ENCODE peak calls at places on chromosomes 7 and 10, in ten cellular contexts. Z, P, Y, V, G, O, I, K, B and C are unnamed samples.

GRCh38 chr7:129066290-129067131 is 11.6 kb upstream of the TNPO3 start:
- DNase-seq in Z (no peak), P (peak), Y (no peak), V (no peak), G (peak), O (no peak), I (no peak), K (peak), B (peak), C (no peak)

GRCh38 chr10:132297521-132297920 is 10.2 kb downstream of the STK32C start:
- DNase-seq in Z (no peak), P (no peak), Y (no peak), V (no peak), G (no peak), O (no peak), I (no peak), K (no peak), B (no peak), C (no peak)

GRCh38 chr7:142482899-142483658 is 225.2 kb upstream of the PRSS58 start:
- DNase-seq in Z (peak), P (peak), Y (peak), V (no peak), G (peak), O (no peak), I (peak), K (peak), B (peak), C (peak)

GRCh38 chr7:151058766-151059361 is 525 bp upstream of the SLC4A2 start:
- DNase-seq in Z (peak), P (no peak), Y (no peak), V (no peak), G (no peak), O (no peak), I (peak), K (peak), B (peak), C (no peak)

GRCh38 chr10:8149991-8150390 is 95.5 kb downstream of the GATA3 start:
- DNase-seq in Z (no peak), P (no peak), Y (no peak), V (no peak), G (no peak), O (no peak), I (no peak), K (no peak), B (no peak), C (no peak)

GRCh38 chr10:120953897-120954296 is 102.7 kb downstream of the WDR11 start:
- DNase-seq in Z (no peak), P (no peak), Y (no peak), V (no peak), G (no peak), O (no peak), I (no peak), K (no peak), B (peak), C (no peak)

GRCh38 chr7:125876436-125876835 is 946.8 kb upstream of the POT1 start:
- DNase-seq in Z (no peak), P (no peak), Y (no peak), V (no peak), G (no peak), O (no peak), I (no peak), K (no peak), B (peak), C (no peak)

GRCh38 chr7:127890726-127891125 is 140.5 kb downstream of the LRRC4 start:
- DNase-seq in Z (no peak), P (no peak), Y (no peak), V (no peak), G (no peak), O (no peak), I (no peak), K (no peak), B (peak), C (peak)

GRCh38 chr7:135971366-135971725 is 5.8 kb downstream of the MTPN start:
- DNase-seq in Z (no peak), P (no peak), Y (no peak), V (no peak), G (no peak), O (no peak), I (no peak), K (no peak), B (no peak), C (no peak)

GRCh38 chr10:81405399-81405798 is 469.6 kb upstream of the NRG3 start:
- DNase-seq in Z (no peak), P (no peak), Y (no peak), V (no peak), G (no peak), O (no peak), I (no peak), K (no peak), B (no peak), C (no peak)

GRCh38 chr10:6563720-6564119 is 16.4 kb downstream of the PRKCQ start:
- DNase-seq in Z (no peak), P (no peak), Y (no peak), V (no peak), G (no peak), O (no peak), I (no peak), K (no peak), B (no peak), C (no peak)

GRCh38 chr10:60963441-60964256 is 19.7 kb upstream of the RHOBTB1 start:
- DNase-seq in Z (no peak), P (no peak), Y (no peak), V (no peak), G (peak), O (no peak), I (no peak), K (peak), B (peak), C (no peak)

GRCh38 chr7:90262438-90262837 is 17.5 kb downstream of the CFAP69 start:
- DNase-seq in Z (no peak), P (no peak), Y (no peak), V (no peak), G (peak), O (peak), I (no peak), K (peak), B (peak), C (no peak)

GRCh38 chr10:119253433-119254174 is 46.2 kb downstream of the GRK5 start:
- DNase-seq in Z (no peak), P (no peak), Y (no peak), V (no peak), G (peak), O (no peak), I (no peak), K (peak), B (peak), C (no peak)

GRCh38 chr7:139153832-139154231 is 44.3 kb upstream of the ZC3HAV1 start:
- DNase-seq in Z (no peak), P (no peak), Y (no peak), V (no peak), G (peak), O (no peak), I (no peak), K (peak), B (peak), C (no peak)

GRCh38 chr10:113712755-113713154 is 33.0 kb downstream of the CASP7 start:
- DNase-seq in Z (no peak), P (no peak), Y (no peak), V (no peak), G (no peak), O (no peak), I (no peak), K (no peak), B (no peak), C (no peak)

GRCh38 chr7:134727711-134728110 is 51.7 kb upstream of the CALD1 start:
- DNase-seq in Z (no peak), P (no peak), Y (no peak), V (no peak), G (no peak), O (no peak), I (no peak), K (no peak), B (no peak), C (no peak)

GRCh38 chr7:64515781-64516180 is 47.1 kb downstream of the ZNF680 start:
- DNase-seq in Z (no peak), P (no peak), Y (no peak), V (no peak), G (no peak), O (no peak), I (no peak), K (no peak), B (peak), C (no peak)

GRCh38 chr7:150969483-150969874 is 8.6 kb downstream of the KCNH2 start:
- DNase-seq in Z (no peak), P (no peak), Y (no peak), V (no peak), G (no peak), O (no peak), I (no peak), K (no peak), B (no peak), C (no peak)

GRCh38 chr7:157622000-157622399 is 285.2 kb downstream of the DNAJB6 start:
- DNase-seq in Z (peak), P (no peak), Y (no peak), V (no peak), G (no peak), O (no peak), I (no peak), K (no peak), B (no peak), C (no peak)

GRCh38 chr10:95644935-95645334 is 11.6 kb downstream of the ALDH18A1 start:
- DNase-seq in Z (no peak), P (no peak), Y (no peak), V (no peak), G (no peak), O (no peak), I (no peak), K (no peak), B (no peak), C (no peak)

GRCh38 chr10:7458554-7458953 is 47.7 kb upstream of the SFMBT2 start:
- DNase-seq in Z (no peak), P (no peak), Y (no peak), V (no peak), G (no peak), O (no peak), I (no peak), K (peak), B (peak), C (no peak)

GRCh38 chr10:62614389-62615157 is 189.9 kb upstream of the ADO start:
- DNase-seq in Z (no peak), P (no peak), Y (no peak), V (peak), G (peak), O (no peak), I (no peak), K (peak), B (peak), C (no peak)

GRCh38 chr7:69953319-69954067 is 355.2 kb downstream of the AUTS2 start:
- DNase-seq in Z (no peak), P (no peak), Y (no peak), V (no peak), G (no peak), O (no peak), I (no peak), K (no peak), B (no peak), C (no peak)

GRCh38 chr10:80202934-80203834 is 2.2 kb downstream of the ANXA11 start:
- DNase-seq in Z (peak), P (no peak), Y (peak), V (peak), G (peak), O (no peak), I (no peak), K (peak), B (peak), C (no peak)

GRCh38 chr10:132420469-132421376 is 23.7 kb downstream of the PWWP2B start:
- DNase-seq in Z (no peak), P (no peak), Y (no peak), V (no peak), G (no peak), O (no peak), I (no peak), K (no peak), B (peak), C (peak)